ENCODE peak calls at places on chromosomes 1 and 21, in nine cellular contexts. R is Kasumi-1; E is stimulated activated naive CD8-positive, alpha-beta T cell treated with anti-CD3 and anti-CD28 coated beads, Interleukin-15, Interleukin-2, amounts not matched to agents 100 U/mL and 50 U/mL, for 24 hours; W is SW 1271; Z is 8988T; P is NCI-H146; A is activated T-cell treated with anti-CD3 and anti-CD28 coated beads for 1 hour; F is HEK293T; V is BJ. U is an unnamed sample.

GRCh38 chr1:43267291-43267805 is 2.4 kb upstream of the TMEM125 start:
- DNase-seq in R (no peak), E (no peak), W (no peak), Z (no peak), P (no peak), A (no peak), F (no peak), V (peak), U (no peak)

GRCh38 chr1:99782397-99782796 is 16.0 kb upstream of the FRRS1 start:
- DNase-seq in R (no peak), E (no peak), W (no peak), Z (no peak), P (no peak), A (no peak), F (no peak), V (no peak), U (no peak)

GRCh38 chr1:201896951-201897391 is 8.3 kb downstream of the SHISA4 start:
- DNase-seq in R (no peak), E (no peak), W (no peak), Z (no peak), P (no peak), A (no peak), F (no peak), V (no peak), U (no peak)

GRCh38 chr1:151457911-151458882 is 1.1 kb downstream of the POGZ start:
- DNase-seq in R (peak), E (peak), W (peak), Z (peak), P (peak), A (peak), F (peak), V (no peak), U (peak)

GRCh38 chr1:21338568-21339401 is 48.5 kb upstream of the ECE1 start:
- DNase-seq in R (no peak), E (no peak), W (no peak), Z (no peak), P (peak), A (no peak), F (no peak), V (no peak), U (no peak)

GRCh38 chr1:15852828-15853302 is 5.4 kb downstream of the SPEN start:
- DNase-seq in R (no peak), E (no peak), W (no peak), Z (no peak), P (no peak), A (no peak), F (no peak), V (no peak), U (no peak)

GRCh38 chr1:24929876-24930702 is at the start of gene RUNX3:
- DNase-seq in R (peak), E (peak), W (peak), Z (no peak), P (peak), A (peak), F (peak), V (no peak), U (no peak)

GRCh38 chr21:41677671-41678015 is 89.2 kb downstream of the RIPK4 start:
- DNase-seq in R (no peak), E (no peak), W (no peak), Z (no peak), P (peak), A (no peak), F (no peak), V (no peak), U (peak)

GRCh38 chr1:167293057-167293456 is 72.4 kb downstream of the POU2F1 start:
- DNase-seq in R (peak), E (no peak), W (no peak), Z (no peak), P (no peak), A (no peak), F (no peak), V (no peak), U (no peak)

GRCh38 chr1:108858541-108858940 is 1.6 kb upstream of the AKNAD1 start:
- DNase-seq in R (no peak), E (no peak), W (no peak), Z (no peak), P (no peak), A (no peak), F (no peak), V (no peak), U (no peak)

GRCh38 chr1:64769971-64770370 is 25.1 kb downstream of the RAVER2 start:
- DNase-seq in R (no peak), E (no peak), W (no peak), Z (no peak), P (no peak), A (no peak), F (no peak), V (no peak), U (no peak)

GRCh38 chr21:32702702-32703101 is 25.1 kb downstream of the SYNJ1 start:
- DNase-seq in R (no peak), E (no peak), W (peak), Z (no peak), P (peak), A (no peak), F (no peak), V (no peak), U (no peak)

GRCh38 chr1:55474168-55474786 is 259.1 kb upstream of the USP24 start:
- DNase-seq in R (no peak), E (no peak), W (no peak), Z (no peak), P (no peak), A (no peak), F (no peak), V (no peak), U (peak)

GRCh38 chr1:195733826-195734225 is 874.4 kb downstream of the KCNT2 start:
- DNase-seq in R (no peak), E (no peak), W (peak), Z (no peak), P (no peak), A (no peak), F (no peak), V (no peak), U (no peak)

GRCh38 chr1:54273092-54273836 is 73.3 kb downstream of the MRPL37 start:
- DNase-seq in R (no peak), E (no peak), W (no peak), Z (no peak), P (peak), A (no peak), F (peak), V (no peak), U (peak)

GRCh38 chr1:6052543-6053205 is 7.0 kb downstream of the KCNAB2 start:
- DNase-seq in R (peak), E (peak), W (peak), Z (peak), P (peak), A (peak), F (peak), V (no peak), U (peak)

GRCh38 chr1:13806108-13806507 is 106.1 kb downstream of the PRDM2 start:
- DNase-seq in R (no peak), E (no peak), W (no peak), Z (no peak), P (no peak), A (no peak), F (no peak), V (no peak), U (no peak)

GRCh38 chr1:3452866-3453175 is 1.6 kb upstream of the ARHGEF16 start:
- DNase-seq in R (no peak), E (no peak), W (no peak), Z (no peak), P (no peak), A (no peak), F (no peak), V (no peak), U (no peak)

GRCh38 chr1:7447736-7448135 is 323.4 kb upstream of the VAMP3 start:
- DNase-seq in R (no peak), E (no peak), W (no peak), Z (no peak), P (no peak), A (no peak), F (no peak), V (no peak), U (no peak)

GRCh38 chr1:234925440-234926251 is 203.0 kb downstream of the TOMM20 start:
- DNase-seq in R (no peak), E (no peak), W (peak), Z (peak), P (no peak), A (no peak), F (no peak), V (peak), U (peak)

GRCh38 chr1:152251391-152251790 is 27.4 kb upstream of the HRNR start:
- DNase-seq in R (no peak), E (no peak), W (no peak), Z (no peak), P (no peak), A (no peak), F (no peak), V (no peak), U (no peak)

GRCh38 chr1:10767282-10767681 is 29.2 kb downstream of the CASZ1 start:
- DNase-seq in R (no peak), E (no peak), W (no peak), Z (no peak), P (no peak), A (no peak), F (no peak), V (no peak), U (no peak)

GRCh38 chr1:171257207-171258052 is 9.1 kb downstream of the FMO1 start:
- DNase-seq in R (no peak), E (no peak), W (no peak), Z (no peak), P (peak), A (no peak), F (no peak), V (no peak), U (no peak)

GRCh38 chr1:93180723-93181613 is at the start of gene CCDC18:
- DNase-seq in R (peak), E (peak), W (peak), Z (no peak), P (no peak), A (peak), F (peak), V (no peak), U (peak)

GRCh38 chr21:41250519-41250918 is 66.1 kb upstream of the FAM3B start:
- DNase-seq in R (no peak), E (no peak), W (no peak), Z (no peak), P (no peak), A (no peak), F (no peak), V (no peak), U (peak)

GRCh38 chr1:203323587-203323986 is 18.3 kb downstream of the BTG2 start:
- DNase-seq in R (no peak), E (no peak), W (no peak), Z (no peak), P (no peak), A (no peak), F (no peak), V (no peak), U (no peak)

GRCh38 chr21:41170442-41170841 is 2.5 kb downstream of the BACE2 start:
- DNase-seq in R (peak), E (peak), W (peak), Z (peak), P (peak), A (no peak), F (peak), V (no peak), U (peak)

GRCh38 chr1:64891440-64891815 is 74.9 kb downstream of the JAK1 start:
- DNase-seq in R (no peak), E (peak), W (no peak), Z (no peak), P (no peak), A (no peak), F (no peak), V (no peak), U (peak)

GRCh38 chr21:43893536-43894205 is 28.6 kb downstream of the AGPAT3 start:
- DNase-seq in R (peak), E (peak), W (no peak), Z (no peak), P (no peak), A (no peak), F (no peak), V (no peak), U (peak)